ENCODE peak calls at places on chromosomes 16 and 17, in four cellular contexts. Z, A, D and S are unnamed samples.

GRCh38 chr17:6711681-6712057 is 1.5 kb downstream of the SLC13A5 start:
- DNase-seq in A (no peak), D (no peak), Z (no peak), S (no peak)

GRCh38 chr17:17055286-17056166 is 13.3 kb downstream of the MPRIP start:
- DNase-seq in Z (no peak), A (no peak), D (peak), S (no peak)

GRCh38 chr17:50175035-50175788 is 9.4 kb downstream of the SGCA start:
- DNase-seq in D (no peak), Z (no peak), A (peak), S (no peak)

GRCh38 chr16:54933281-54934150 is 2.9 kb downstream of the IRX5 start:
- DNase-seq in Z (no peak), A (peak), D (peak), S (no peak)

GRCh38 chr17:39541652-39542051 is 66.1 kb downstream of the NEUROD2 start:
- DNase-seq in A (no peak), Z (no peak), D (no peak), S (no peak)

GRCh38 chr16:11296706-11297491 is 15.8 kb upstream of the PRM1 start:
- DNase-seq in D (no peak), A (peak), Z (no peak), S (peak)

GRCh38 chr16:17529982-17530760 is 59.4 kb upstream of the XYLT1 start:
- DNase-seq in D (no peak), A (no peak), Z (no peak), S (no peak)

GRCh38 chr16:78706637-78707036 is 607.2 kb downstream of the WWOX start:
- DNase-seq in D (no peak), Z (no peak), A (no peak), S (no peak)

GRCh38 chr17:72069744-72070143 is 51.1 kb upstream of the SOX9 start:
- DNase-seq in A (no peak), Z (no peak), D (no peak), S (no peak)

GRCh38 chr17:64159051-64159590 is 29.2 kb upstream of the ERN1 start:
- DNase-seq in Z (no peak), D (no peak), A (no peak), S (no peak)

GRCh38 chr17:9951803-9952202 is 46.7 kb upstream of the RCVRN start:
- DNase-seq in Z (no peak), D (no peak), A (no peak), S (no peak)

GRCh38 chr16:79966226-79966625 is 365.7 kb upstream of the MAF start:
- DNase-seq in A (no peak), Z (no peak), D (no peak), S (no peak)

GRCh38 chr16:31108035-31108793 is at the start of gene BCKDK:
- DNase-seq in A (peak), D (peak), Z (peak), S (no peak)

GRCh38 chr17:80080081-80080480 is 21.3 kb upstream of the GAA start:
- DNase-seq in A (peak), D (no peak), Z (no peak), S (no peak)

GRCh38 chr16:12781777-12782176 is 21.9 kb downstream of the CPPED1 start:
- DNase-seq in A (no peak), Z (no peak), D (no peak), S (no peak)

GRCh38 chr16:11302977-11303376 is 21.8 kb upstream of the PRM1 start:
- DNase-seq in D (no peak), A (no peak), Z (no peak), S (no peak)

GRCh38 chr17:18981642-18982424 is 22.7 kb downstream of the FAM83G start:
- DNase-seq in D (no peak), Z (no peak), A (peak), S (no peak)

GRCh38 chr16:75099738-75100615 is 16.6 kb downstream of the LDHD start:
- DNase-seq in Z (no peak), D (peak), A (no peak), S (no peak)

GRCh38 chr17:44820631-44821196 is 9.4 kb downstream of the GJC1 start:
- DNase-seq in Z (no peak), D (no peak), A (peak), S (no peak)

GRCh38 chr16:77881355-77882003 is 93.1 kb downstream of the VAT1L start:
- DNase-seq in Z (no peak), D (no peak), A (no peak), S (no peak)

GRCh38 chr16:87584271-87584670 is 18.0 kb upstream of the JPH3 start:
- DNase-seq in A (peak), Z (no peak), D (no peak), S (no peak)

GRCh38 chr16:47984669-47985068 is 171.1 kb downstream of the ABCC12 start:
- DNase-seq in D (no peak), A (no peak), Z (no peak), S (no peak)

GRCh38 chr17:80104321-80104955 is 3.1 kb downstream of the GAA start:
- DNase-seq in A (peak), D (no peak), Z (no peak), S (no peak)

GRCh38 chr16:11196286-11196828 is 59.6 kb downstream of the SOCS1 start:
- DNase-seq in A (peak), D (no peak), Z (no peak), S (no peak)

GRCh38 chr16:52912565-52913173 is 140.0 kb downstream of the CHD9NB start:
- DNase-seq in A (peak), D (peak), Z (no peak), S (peak)

GRCh38 chr17:79832211-79833109 is 6.8 kb downstream of the CBX4 start:
- DNase-seq in A (no peak), Z (no peak), D (peak), S (no peak)

GRCh38 chr16:73216932-73217331 is 169.0 kb upstream of the ZFHX3 start:
- DNase-seq in Z (no peak), D (no peak), A (peak), S (no peak)

GRCh38 chr16:727291-727977 is 528 bp downstream of the HAGHL start:
- DNase-seq in A (no peak), Z (no peak), D (no peak), S (no peak)

GRCh38 chr16:4404247-4404966 is 12.0 kb downstream of the CORO7 start:
- DNase-seq in Z (peak), A (no peak), D (peak), S (no peak)

GRCh38 chr16:1879477-1879876 is 7.5 kb upstream of the MEIOB start:
- DNase-seq in D (no peak), A (no peak), Z (no peak), S (no peak)

GRCh38 chr16:6841392-6841791 is 491.3 kb upstream of the RBFOX1 start:
- DNase-seq in Z (no peak), A (no peak), D (no peak), S (no peak)

GRCh38 chr17:11135819-11136218 is 105.2 kb upstream of the SHISA6 start:
- DNase-seq in A (no peak), Z (no peak), D (no peak), S (no peak)

GRCh38 chr17:34001246-34001645 is 253.8 kb upstream of the CCL2 start:
- DNase-seq in A (no peak), D (no peak), Z (no peak), S (no peak)
- H3K4me3 ChIP-seq in A (no peak), D (no peak), Z (no peak), S (no peak)

GRCh38 chr16:86521236-86522197 is 11.2 kb downstream of the FOXF1 start:
- DNase-seq in D (no peak), Z (no peak), A (no peak), S (no peak)

GRCh38 chr16:86522639-86523038 is 12.3 kb downstream of the FOXF1 start:
- DNase-seq in A (no peak), D (no peak), Z (no peak), S (no peak)

GRCh38 chr16:86519007-86519648 is 8.8 kb downstream of the FOXF1 start:
- DNase-seq in D (no peak), A (no peak), Z (no peak), S (no peak)

GRCh38 chr16:86519649-86520316 is 9.5 kb downstream of the FOXF1 start:
- DNase-seq in Z (peak), D (peak), A (peak), S (no peak)

DNA sequence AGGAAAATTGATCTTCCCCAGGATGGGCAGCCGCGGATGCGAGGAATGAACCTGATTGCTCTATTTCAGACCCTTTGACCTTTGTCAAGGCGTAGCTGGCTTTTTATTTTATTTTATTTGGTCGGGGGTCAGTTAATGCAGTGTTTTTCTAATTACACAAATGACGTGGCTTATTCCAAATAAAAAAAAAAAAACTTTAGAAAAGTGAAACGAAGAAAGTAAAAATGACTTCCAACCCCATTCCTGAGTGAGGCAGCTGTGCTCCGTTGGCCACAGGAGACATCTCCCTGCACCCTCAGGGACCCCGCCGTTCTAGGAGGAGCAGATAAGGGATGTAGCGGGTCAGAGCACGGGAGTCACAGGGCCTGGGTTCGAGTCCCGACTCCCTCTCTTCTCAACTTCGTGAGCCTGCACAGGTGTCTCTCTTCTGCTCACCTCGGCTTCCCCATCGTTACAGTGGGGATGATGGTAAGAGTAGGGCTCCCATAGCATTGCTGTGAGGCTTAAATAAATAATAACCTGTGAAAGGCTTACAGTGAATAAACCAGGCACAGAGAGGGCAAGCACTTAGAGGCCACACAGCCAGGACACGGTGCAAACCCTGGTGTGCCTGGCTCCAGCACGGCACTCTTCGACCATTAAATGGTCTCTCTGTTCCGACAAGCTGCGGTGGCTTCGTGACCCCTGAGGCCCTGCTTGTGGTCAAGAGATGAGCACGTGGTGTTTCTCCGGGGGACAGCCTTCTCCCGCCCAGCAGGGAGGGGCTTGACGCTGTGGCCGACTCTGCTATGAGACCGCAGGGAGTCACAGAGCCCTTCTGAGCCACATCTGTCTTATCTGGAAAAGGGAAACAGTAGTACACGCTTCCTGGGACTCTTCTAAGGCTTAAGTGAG is 10.2 kb downstream of the FOXF1 start:
- DNase-seq in A (no peak), Z (no peak), D (no peak), S (no peak)
- TF ChIP-seq CTCF in A (no peak), Z (no peak), D (no peak), S (no peak)

GRCh38 chr17:68190495-68190894 is 57.3 kb upstream of the AMZ2 start:
- DNase-seq in Z (no peak), D (no peak), A (no peak), S (no peak)
- H3K4me3 ChIP-seq in Z (no peak), D (no peak), A (no peak), S (no peak)

DNA sequence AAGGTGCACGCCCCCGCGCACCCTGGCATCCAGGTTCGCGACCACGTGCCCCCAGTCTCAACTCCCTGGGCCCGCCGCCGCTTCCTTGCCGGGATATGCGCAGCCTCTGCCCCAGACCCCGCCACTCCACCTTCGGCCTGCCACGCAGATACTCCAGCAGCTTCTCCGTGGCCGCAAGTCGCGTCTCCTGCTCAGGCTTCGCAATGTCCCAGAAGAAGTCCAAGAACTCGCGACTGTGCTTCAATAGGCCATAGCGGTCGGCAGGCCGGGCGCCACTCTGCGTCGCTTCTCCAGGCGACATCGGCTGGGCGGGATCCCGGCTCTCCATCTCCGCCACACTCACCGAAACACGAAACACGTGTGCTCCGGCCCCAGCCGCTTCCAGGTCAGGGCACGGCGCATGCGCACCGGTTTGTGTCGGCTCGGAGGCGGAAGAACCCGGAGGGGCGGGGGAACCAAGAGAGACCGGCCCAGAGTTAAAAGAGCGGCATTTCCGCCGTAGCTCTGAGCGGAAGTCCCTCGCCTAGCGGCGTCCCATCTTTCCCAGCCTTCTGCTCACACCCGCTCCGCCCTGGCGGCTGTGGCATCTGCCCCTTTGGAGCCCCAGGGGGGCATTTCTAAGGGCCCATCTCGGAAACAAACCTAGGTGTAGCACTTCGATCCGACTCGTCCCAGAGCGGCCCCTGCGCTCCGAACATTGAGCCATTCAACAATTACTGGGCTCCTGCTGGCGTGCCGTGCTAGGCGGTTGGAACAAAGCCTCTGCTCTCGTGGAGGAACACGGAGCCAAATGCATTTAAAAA is at the start of gene MYBBP1A:
- DNase-seq in Z (peak), A (peak), D (peak), S (peak)
- TF ChIP-seq CTCF in Z (no peak), A (peak), D (peak), S (no peak)

GRCh38 chr16:67580202-67580601 is 17.9 kb downstream of the CTCF start:
- DNase-seq in A (no peak), Z (no peak), D (no peak), S (no peak)
- H3K4me3 ChIP-seq in A (no peak), Z (no peak), D (no peak), S (no peak)

DNA sequence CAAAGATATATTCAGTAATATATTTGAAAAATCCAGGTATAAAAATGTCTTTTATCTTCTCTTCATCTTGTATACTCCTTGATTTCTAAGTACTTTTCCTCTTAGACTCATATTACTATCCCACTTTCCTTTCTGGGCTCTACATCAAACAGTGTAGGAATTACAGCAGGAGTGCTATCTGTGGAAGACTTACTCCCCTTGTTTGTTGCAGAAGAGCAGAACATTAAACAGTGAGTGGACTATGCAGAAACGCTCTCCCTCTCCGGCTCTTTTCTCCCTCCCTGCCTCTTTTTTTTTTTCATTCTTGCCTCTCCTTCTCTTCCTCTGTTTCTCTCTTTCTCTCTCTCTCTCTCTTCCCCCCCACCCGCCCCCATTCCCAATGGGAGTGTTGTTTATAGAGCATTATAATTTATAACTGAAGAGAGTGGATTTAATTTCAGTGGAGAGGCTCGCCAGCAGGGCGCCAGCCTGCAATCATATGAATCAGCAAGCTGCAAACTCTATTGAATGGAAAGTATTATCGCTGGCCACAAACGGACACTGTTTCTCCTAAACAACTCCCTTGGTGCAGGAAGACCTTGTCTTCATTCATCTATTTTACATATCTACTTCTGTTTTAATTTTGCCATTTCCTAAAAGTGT is 242.3 kb upstream of the TBX2 start:
- DNase-seq in D (no peak), A (peak), Z (no peak), S (no peak)
- TF ChIP-seq CTCF in D (no peak), A (no peak), Z (no peak), S (no peak)

GRCh38 chr17:40952675-40953074 is 14.1 kb downstream of the KRT39 start:
- DNase-seq in A (peak), D (no peak), Z (no peak), S (no peak)

GRCh38 chr17:40952169-40952568 is 14.6 kb downstream of the KRT39 start:
- DNase-seq in D (no peak), Z (no peak), A (no peak), S (no peak)

GRCh38 chr17:40950176-40950575 is 12.7 kb upstream of the KRT23 start:
- DNase-seq in Z (no peak), D (no peak), A (no peak), S (no peak)

GRCh38 chr17:40949406-40949805 is 12.0 kb upstream of the KRT23 start:
- DNase-seq in D (no peak), Z (no peak), A (no peak), S (no peak)

GRCh38 chr17:40951011-40951622 is 13.7 kb upstream of the KRT23 start:
- DNase-seq in D (no peak), Z (no peak), A (peak), S (no peak)
- H3K4me3 ChIP-seq in D (no peak), Z (no peak), A (no peak), S (no peak)

DNA sequence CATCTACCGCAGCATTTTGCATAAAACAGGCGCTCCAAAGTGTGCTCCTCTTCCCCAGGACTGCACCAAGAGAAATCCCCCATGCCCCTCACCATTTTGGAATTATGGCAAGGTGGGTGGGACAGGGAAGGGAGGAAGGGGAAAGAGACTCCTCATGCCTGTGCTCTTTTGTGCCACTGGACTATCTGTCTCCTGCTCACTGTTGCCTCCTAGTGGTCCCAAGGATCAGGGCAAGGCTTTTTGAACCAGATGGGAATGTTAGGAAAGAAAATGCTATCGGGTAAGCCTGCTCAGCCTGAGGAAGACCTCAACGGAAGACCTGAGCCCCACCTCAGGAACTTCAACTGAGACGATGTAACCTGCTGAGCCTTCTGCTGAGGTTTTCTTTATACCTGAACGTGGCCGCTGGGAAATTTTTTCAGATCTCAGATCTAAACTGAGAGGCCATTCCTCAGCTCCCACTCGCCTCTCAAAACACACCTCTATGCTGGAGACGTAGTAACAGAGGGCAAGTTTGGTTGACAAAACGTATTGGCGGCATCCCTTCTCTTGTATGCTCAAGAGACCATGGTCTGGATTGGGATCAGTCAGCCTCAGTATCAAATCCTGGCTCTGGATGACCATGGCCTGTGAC is 58.3 kb downstream of the SPACA3 start:
- DNase-seq in Z (no peak), A (peak), D (no peak), S (peak)
- TF ChIP-seq CTCF in Z (no peak), A (peak), D (peak), S (peak)

GRCh38 chr17:69912819-69913218 is 162.2 kb upstream of the KCNJ16 start:
- DNase-seq in D (no peak), A (no peak), Z (no peak), S (no peak)

GRCh38 chr17:69906306-69906705 is 168.7 kb upstream of the KCNJ16 start:
- DNase-seq in Z (no peak), A (no peak), D (no peak), S (no peak)

GRCh38 chr17:69908599-69909368 is 166.2 kb upstream of the KCNJ16 start:
- DNase-seq in Z (no peak), A (no peak), D (no peak), S (no peak)

GRCh38 chr17:69909389-69909788 is 165.6 kb upstream of the KCNJ16 start:
- DNase-seq in D (no peak), Z (no peak), A (peak), S (no peak)

GRCh38 chr17:69907081-69907847 is 167.8 kb upstream of the KCNJ16 start:
- DNase-seq in D (no peak), A (no peak), Z (no peak), S (no peak)
- H3K4me3 ChIP-seq in D (no peak), A (no peak), Z (no peak), S (no peak)